ENCODE peak calls at places on chromosome 14, in eight cellular contexts. H, E, D, C, J, B, T and K are unnamed samples.

GRCh38 chr14:27077181-27077738 is 479.4 kb upstream of the NOVA1 start:
- DNase-seq in H (no peak), E (no peak), D (no peak), C (no peak), J (no peak), B (no peak), T (no peak), K (no peak)

GRCh38 chr14:90523544-90523943 is 126.7 kb downstream of the CALM1 start:
- DNase-seq in H (no peak), E (no peak), D (no peak), C (no peak), J (no peak), B (no peak), T (no peak), K (no peak)

GRCh38 chr14:68784298-68784910 is 8.5 kb downstream of the ZFP36L1 start:
- DNase-seq in H (peak; percentile 41), E (no peak), D (no peak), C (no peak), J (peak; percentile 90), B (no peak), T (peak; percentile 81), K (no peak)

GRCh38 chr14:57692671-57693070 is 173.2 kb downstream of the SLC35F4 start:
- DNase-seq in H (no peak), E (no peak), D (no peak), C (no peak), J (no peak), B (peak; percentile 6), T (no peak), K (no peak)

GRCh38 chr14:89473979-89474378 is 56.9 kb upstream of the FOXN3 start:
- DNase-seq in H (no peak), E (no peak), D (no peak), C (no peak), J (no peak), B (no peak), T (no peak), K (no peak)

GRCh38 chr14:84401631-84402030 is 1128.3 kb upstream of the FLRT2 start:
- DNase-seq in H (no peak), E (no peak), D (no peak), C (no peak), J (no peak), B (no peak), T (no peak), K (no peak)

GRCh38 chr14:97838986-97839385 is 1041.8 kb downstream of the VRK1 start:
- DNase-seq in H (no peak), E (no peak), D (no peak), C (no peak), J (no peak), B (no peak), T (no peak), K (no peak)

GRCh38 chr14:38883127-38883526 is 219.9 kb downstream of the SEC23A start:
- DNase-seq in H (no peak), E (no peak), D (no peak), C (no peak), J (no peak), B (no peak), T (no peak), K (no peak)

GRCh38 chr14:95104911-95105310 is 52.4 kb downstream of the DICER1 start:
- DNase-seq in H (no peak), E (no peak), D (no peak), C (no peak), J (no peak), B (no peak), T (no peak), K (no peak)

GRCh38 chr14:104096318-104096717 is 10.8 kb downstream of the ASPG start:
- DNase-seq in H (no peak), E (no peak), D (peak; percentile 46), C (no peak), J (no peak), B (no peak), T (no peak), K (no peak)

GRCh38 chr14:68079941-68080697 is 260.5 kb downstream of the RAD51B start:
- DNase-seq in H (no peak), E (no peak), D (no peak), C (no peak), J (no peak), B (no peak), T (no peak), K (no peak)

GRCh38 chr14:91363776-91364523 is 53.7 kb downstream of the CCDC88C start:
- DNase-seq in H (peak; percentile 57), E (no peak), D (no peak), C (no peak), J (no peak), B (no peak), T (no peak), K (no peak)

GRCh38 chr14:66998013-66998412 is 191.2 kb upstream of the GARIN2 start:
- DNase-seq in H (no peak), E (no peak), D (no peak), C (no peak), J (no peak), B (no peak), T (no peak), K (no peak)

GRCh38 chr14:23186913-23187654 is 3.6 kb upstream of the SLC7A8 start:
- DNase-seq in H (peak; percentile 65), E (peak; percentile 38), D (no peak), C (peak; percentile 35), J (peak; percentile 69), B (peak; percentile 68), T (peak; percentile 46), K (peak; percentile 55)

GRCh38 chr14:96096639-96097610 is 57.8 kb downstream of the C14orf132 start:
- DNase-seq in H (peak; percentile 39), E (no peak), D (no peak), C (no peak), J (peak; percentile 39), B (no peak), T (no peak), K (no peak)

GRCh38 chr14:34081126-34081575 is 130.3 kb upstream of the EGLN3 start:
- DNase-seq in H (no peak), E (peak; percentile 61), D (no peak), C (no peak), J (no peak), B (no peak), T (no peak), K (no peak)

GRCh38 chr14:53295985-53296582 is 143.0 kb upstream of the DDHD1 start:
- DNase-seq in H (no peak), E (peak; percentile 29), D (no peak), C (no peak), J (no peak), B (peak; percentile 15), T (no peak), K (no peak)

DNA sequence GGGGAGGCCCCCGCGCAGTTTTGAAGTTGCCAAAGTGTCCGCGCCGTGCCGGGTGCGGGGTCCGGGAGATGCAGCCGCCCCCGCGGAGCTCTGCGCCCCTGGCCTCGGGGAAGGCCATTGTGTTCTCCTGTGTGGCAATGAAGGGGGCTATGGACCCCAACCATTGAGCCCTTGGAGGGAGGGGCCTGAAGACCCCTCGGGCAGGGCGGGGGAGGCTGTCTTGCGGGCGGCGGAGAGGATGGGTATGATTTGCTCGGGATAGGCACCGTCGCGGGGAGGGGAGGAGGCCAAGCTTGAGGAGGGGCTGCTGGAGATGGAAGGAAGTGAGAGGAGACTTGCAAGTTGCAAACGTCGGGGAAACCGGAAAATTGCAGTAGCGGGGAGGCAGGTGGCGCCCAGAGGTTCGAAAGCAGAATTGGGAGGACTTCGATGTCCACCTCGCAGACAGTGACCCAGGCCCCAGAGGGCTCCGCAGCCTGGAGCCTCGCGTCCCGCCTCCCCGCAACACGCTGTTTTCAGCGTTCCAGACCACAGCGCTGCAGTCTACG is 25.4 kb downstream of the BCL11B start:
- DNase-seq in H (peak; percentile 85), E (no peak), D (no peak), C (no peak), J (peak; percentile 73), B (no peak), T (no peak), K (peak; percentile 78)
- H3K4me3 ChIP-seq in H (peak overlapping the region; percentile 78), E (peak overlapping the region; percentile 19), D (no peak overlapping the region), C (no peak overlapping the region), J (peak overlapping the region; percentile 34), B (no peak overlapping the region), T (peak overlapping the region; percentile 7), K (peak overlapping the region; percentile 61)

GRCh38 chr14:74246561-74246960 is 7.3 kb downstream of the VSX2 start:
- DNase-seq in H (no peak), E (no peak), D (no peak), C (no peak), J (no peak), B (no peak), T (no peak), K (no peak)
- H3K27me3 ChIP-seq in H (peaks cover 53% of the 10 kb centered on the region), E (peaks cover 69% of the 10 kb centered on the region), D (peaks cover 32% of the 10 kb centered on the region), C (peaks cover 87% of the 10 kb centered on the region), J (no peaks in the 10 kb centered on the region), B (peaks cover 38% of the 10 kb centered on the region), T (peaks cover 2% of the 10 kb centered on the region), K (peaks cover 3% of the 10 kb centered on the region)

GRCh38 chr14:50059773-50060629 is 56.4 kb downstream of the VCPKMT start:
- DNase-seq in H (peak; percentile 61), E (no peak), D (no peak), C (no peak), J (peak; percentile 44), B (no peak), T (no peak), K (no peak)
- H3K4me3 ChIP-seq in H (no peak overlapping the region), E (no peak overlapping the region), D (no peak overlapping the region), C (no peak overlapping the region), J (no peak overlapping the region), B (no peak overlapping the region), T (no peak overlapping the region), K (no peak overlapping the region)

GRCh38 chr14:99806841-99807240 is 13.6 kb downstream of the EML1 start:
- DNase-seq in H (no peak), E (no peak), D (no peak), C (no peak), J (no peak), B (no peak), T (no peak), K (no peak)

GRCh38 chr14:99809376-99809775 is 16.2 kb downstream of the EML1 start:
- DNase-seq in H (no peak), E (peak; percentile 56), D (peak; percentile 82), C (peak; percentile 53), J (no peak), B (no peak), T (no peak), K (no peak)

GRCh38 chr14:99808515-99808914 is 15.3 kb downstream of the EML1 start:
- DNase-seq in H (no peak), E (no peak), D (no peak), C (no peak), J (no peak), B (no peak), T (no peak), K (no peak)

GRCh38 chr14:99807413-99808132 is 14.4 kb downstream of the EML1 start:
- DNase-seq in H (peak; percentile 76), E (no peak), D (no peak), C (peak; percentile 29), J (no peak), B (no peak), T (no peak), K (no peak)

DNA sequence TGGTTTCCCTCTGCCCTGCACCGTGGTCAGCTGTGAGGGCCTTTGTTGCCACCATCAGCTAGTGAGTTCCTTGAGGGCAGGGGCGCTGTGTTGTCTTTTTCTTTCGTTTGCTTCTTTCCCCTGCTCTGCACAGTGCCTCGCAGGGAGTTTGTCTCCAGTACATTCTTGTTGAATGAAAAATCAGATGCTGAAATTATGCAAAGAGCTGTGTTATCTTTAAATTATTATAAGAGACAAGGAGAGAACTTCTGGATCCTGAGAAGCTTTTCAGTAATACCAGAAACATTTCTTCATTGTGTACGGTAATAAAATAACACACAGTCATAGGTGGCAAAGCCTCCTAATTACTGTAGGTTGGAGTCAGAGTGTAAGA is 14.9 kb downstream of the EML1 start:
- DNase-seq in H (no peak), E (no peak), D (no peak), C (no peak), J (no peak), B (no peak), T (no peak), K (no peak)
- H3K27me3 ChIP-seq in H (no peaks in the 10 kb centered on the region), E (no peaks in the 10 kb centered on the region), D (no peaks in the 10 kb centered on the region), C (no peaks in the 10 kb centered on the region), J (no peaks in the 10 kb centered on the region), B (peaks cover 36% of the 10 kb centered on the region), T (no peaks in the 10 kb centered on the region), K (no peaks in the 10 kb centered on the region)